ENCODE peak calls at places on chromosomes 7 and 10, in nine cellular contexts. I, H, T, J, O, V, L, N and B are unnamed samples.
A peak's percentile ranks its signal among the peaks of the same experiment; 100 is the strongest.

GRCh38 chr7:69932034-69932628 is 333.9 kb downstream of the AUTS2 start:
- DNase-seq in J (no peak), I (peak; percentile 5), L (peak; percentile 2), H (peak; percentile 24), N (peak; percentile 8), T (no peak), V (no peak), O (peak; percentile 37), B (no peak)

GRCh38 chr7:22252886-22253536 is 103.9 kb downstream of the RAPGEF5 start:
- DNase-seq in N (no peak), O (no peak), I (no peak), L (no peak), V (no peak), J (no peak), H (no peak), T (no peak), B (no peak)

GRCh38 chr10:69501657-69502056 is 50.4 kb downstream of the TSPAN15 start:
- DNase-seq in L (no peak), T (no peak), H (peak; percentile 4), I (no peak), O (no peak), V (no peak), N (no peak), J (no peak), B (no peak)

GRCh38 chr7:142586611-142587010 is 162.7 kb upstream of the PRSS1 start:
- DNase-seq in T (no peak), V (no peak), H (no peak), L (no peak), N (no peak), J (no peak), I (no peak), O (no peak), B (no peak)

GRCh38 chr7:95628831-95629439 is 32.6 kb upstream of the PDK4 start:
- DNase-seq in L (no peak), N (no peak), H (no peak), V (no peak), I (no peak), O (no peak), T (peak; percentile 46), J (no peak), B (no peak)

GRCh38 chr10:132858121-132859081 is 72.5 kb upstream of the NKX6-2 start:
- DNase-seq in N (no peak), O (no peak), L (no peak), J (no peak), I (no peak), V (peak; percentile 28), T (no peak), H (peak; percentile 11), B (no peak)

GRCh38 chr7:39386718-39387117 is 179.5 kb upstream of the YAE1 start:
- DNase-seq in J (no peak), L (no peak), H (no peak), V (no peak), T (no peak), N (no peak), I (no peak), O (no peak), B (no peak)

GRCh38 chr7:28685660-28686417 is 272.3 kb downstream of the TRIL start:
- DNase-seq in N (peak; percentile 92), O (peak; percentile 98), T (peak; percentile 99), V (peak; percentile 91), J (no peak), I (peak; percentile 96), L (peak; percentile 97), H (peak; percentile 99), B (peak; percentile 32)

GRCh38 chr10:84008878-84009277 is 130.4 kb upstream of the GHITM start:
- DNase-seq in O (no peak), T (peak; percentile 50), H (no peak), L (no peak), I (no peak), V (no peak), J (no peak), N (no peak), B (peak; percentile 50)

GRCh38 chr7:98086231-98086855 is 20.3 kb upstream of the LMTK2 start:
- DNase-seq in J (no peak), L (peak; percentile 89), H (no peak), T (peak; percentile 79), N (no peak), V (no peak), I (no peak), O (no peak), B (no peak)

GRCh38 chr7:82441916-82442478 is 1.6 kb downstream of the CACNA2D1 start:
- DNase-seq in I (no peak), L (peak; percentile 52), V (no peak), J (no peak), H (no peak), N (peak; percentile 4), T (no peak), O (peak; percentile 55), B (no peak)

GRCh38 chr10:104735036-104735435 is 93.9 kb downstream of the SORCS3 start:
- DNase-seq in T (no peak), L (no peak), N (no peak), J (no peak), V (no peak), H (no peak), I (no peak), O (no peak), B (no peak)

GRCh38 chr10:84175436-84175835 is 1.8 kb downstream of the GPR15LG start:
- DNase-seq in V (no peak), L (no peak), O (no peak), I (no peak), T (no peak), N (no peak), J (no peak), H (no peak), B (no peak)

GRCh38 chr7:112763996-112764395 is 26.2 kb downstream of the TMEM168 start:
- DNase-seq in H (no peak), V (no peak), O (no peak), J (no peak), T (no peak), N (no peak), L (no peak), I (no peak), B (no peak)

GRCh38 chr10:128859738-128860386 is 607.2 kb upstream of the MGMT start:
- DNase-seq in O (peak; percentile 1), I (no peak), T (peak; percentile 63), J (no peak), V (no peak), L (no peak), N (peak; percentile 20), H (no peak), B (peak; percentile 34)

GRCh38 chr10:113945075-113945686 is 90.7 kb downstream of the NHLRC2 start:
- DNase-seq in V (no peak), I (no peak), N (no peak), O (peak; percentile 80), T (peak; percentile 33), L (peak; percentile 50), H (no peak), J (no peak), B (no peak)

GRCh38 chr10:86071145-86071544 is 295.4 kb downstream of the GRID1 start:
- DNase-seq in L (no peak), T (no peak), O (no peak), H (no peak), J (no peak), N (no peak), I (no peak), V (no peak), B (no peak)
- TF ChIP-seq CTCF in L (no peak), T (no peak), O (no peak), H (no peak), J (no peak), N (no peak), I (no peak), V (no peak), B (no peak)

DNA sequence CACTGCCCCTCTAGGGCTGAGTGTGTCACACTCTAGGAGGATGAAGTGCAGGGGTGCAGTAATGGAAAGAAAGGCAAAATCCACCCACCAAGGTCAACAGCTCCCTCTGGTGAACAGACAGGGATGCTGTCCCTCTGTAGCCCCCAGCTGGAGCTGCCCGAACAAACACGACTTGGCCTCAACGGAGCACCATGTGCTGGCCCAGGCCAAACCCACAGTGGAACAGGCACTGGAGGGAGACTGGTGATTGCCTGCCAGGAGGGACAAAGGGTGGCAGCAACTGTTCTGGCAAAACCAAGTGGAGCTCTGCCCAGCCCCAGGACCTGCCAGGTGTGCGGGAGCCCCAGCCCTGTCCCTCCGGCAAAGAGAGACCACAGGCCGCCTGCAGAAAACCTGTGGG is 20.7 kb downstream of the PDIA4 start:
- DNase-seq in V (no peak), J (no peak), L (no peak), N (no peak), T (no peak), H (no peak), O (no peak), I (no peak), B (no peak)
- TF ChIP-seq CTCF in V (no peak), J (no peak), L (no peak), N (no peak), T (no peak), H (no peak), O (no peak), I (peak; percentile 29), B (peak; percentile 15)

GRCh38 chr10:5737352-5737751 is 52.7 kb downstream of the TASOR2 start:
- DNase-seq in L (no peak), N (no peak), H (no peak), O (no peak), I (no peak), V (no peak), J (no peak), T (no peak), B (no peak)
- TF ChIP-seq CTCF in L (no peak), N (no peak), H (no peak), O (no peak), I (no peak), V (no peak), J (peak; percentile 32), T (no peak), B (no peak)

GRCh38 chr7:113922049-113922448 is 3.2 kb upstream of the PPP1R3A start:
- DNase-seq in J (no peak), V (no peak), N (no peak), H (no peak), L (no peak), I (no peak), T (no peak), O (no peak), B (no peak)

GRCh38 chr7:113917840-113918239 is 969 bp downstream of the PPP1R3A start:
- DNase-seq in H (no peak), J (no peak), T (no peak), N (no peak), O (no peak), V (no peak), I (no peak), L (no peak), B (no peak)

GRCh38 chr7:113915991-113916390 is 2.8 kb downstream of the PPP1R3A start:
- DNase-seq in N (no peak), J (no peak), I (no peak), V (no peak), H (no peak), O (peak; percentile 11), L (no peak), T (no peak), B (no peak)

GRCh38 chr7:113921363-113921762 is 2.6 kb upstream of the PPP1R3A start:
- DNase-seq in V (no peak), T (no peak), J (no peak), O (no peak), H (no peak), N (no peak), L (no peak), I (no peak), B (no peak)

DNA sequence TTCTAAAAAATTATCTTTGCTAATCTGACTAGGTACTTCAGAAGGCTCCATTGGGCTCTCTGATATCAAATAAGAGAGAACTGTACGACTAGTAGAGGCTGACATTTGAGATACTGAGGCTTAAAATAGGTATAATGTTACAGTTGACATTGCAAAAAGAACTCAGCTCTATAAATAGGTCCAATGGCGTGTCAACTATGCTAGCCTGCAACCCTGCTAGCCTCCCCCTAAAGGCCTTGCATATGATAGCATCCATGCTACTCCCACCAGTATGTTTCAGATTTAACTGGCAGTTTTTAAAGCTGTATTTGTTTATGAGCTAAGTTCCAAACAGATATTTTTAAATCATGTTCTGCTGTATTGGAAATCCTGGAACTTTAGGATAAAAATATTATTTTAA is at the start of gene PPP1R3A:
- DNase-seq in N (no peak), T (no peak), L (no peak), I (no peak), V (peak; percentile 55), O (no peak), H (no peak), J (no peak), B (no peak)
- TF ChIP-seq CTCF in N (no peak), T (no peak), L (no peak), I (no peak), V (peak; percentile 58), O (no peak), H (no peak), J (peak; percentile 2), B (no peak)